ENCODE peak calls at places on chromosomes 6 and 20, in six cellular contexts. One of them, this sample, is unnamed.

GRCh38 chr6:41428402-41428994 is 93.1 kb downstream of the NCR2 start:
- DNase-seq in endodermal cell: no peak
- DNase-seq in AG04449: no peak
- DNase-seq in activated CD4-positive, alpha-beta memory T cell treated with anti-CD3 and anti-CD28 coated beads, Interleukin-2, amount 10 ng/mL, durations not matched to agents 7 days and 5 days: no peak
- DNase-seq in psoas muscle: no peak
- DNase-seq in DMS153: no peak
- DNase-seq in this sample: no peak

GRCh38 chr6:146135167-146135566 is 106.3 kb downstream of the GRM1 start:
- DNase-seq in endodermal cell: no peak
- DNase-seq in AG04449: no peak
- DNase-seq in activated CD4-positive, alpha-beta memory T cell treated with anti-CD3 and anti-CD28 coated beads, Interleukin-2, amount 10 ng/mL, durations not matched to agents 7 days and 5 days: no peak
- DNase-seq in psoas muscle: no peak
- DNase-seq in DMS153: no peak
- DNase-seq in this sample: no peak

GRCh38 chr6:155224031-155224451 is 39.8 kb upstream of the CLDN20 start:
- DNase-seq in endodermal cell: no peak
- DNase-seq in AG04449: peak; percentile 71
- DNase-seq in activated CD4-positive, alpha-beta memory T cell treated with anti-CD3 and anti-CD28 coated beads, Interleukin-2, amount 10 ng/mL, durations not matched to agents 7 days and 5 days: peak; percentile 70
- DNase-seq in psoas muscle: no peak
- DNase-seq in DMS153: no peak
- DNase-seq in this sample: peak; percentile 62

GRCh38 chr20:63316502-63316921 is 23.5 kb downstream of the COL20A1 start:
- DNase-seq in endodermal cell: no peak
- DNase-seq in AG04449: no peak
- DNase-seq in activated CD4-positive, alpha-beta memory T cell treated with anti-CD3 and anti-CD28 coated beads, Interleukin-2, amount 10 ng/mL, durations not matched to agents 7 days and 5 days: no peak
- DNase-seq in psoas muscle: peak; percentile 17
- DNase-seq in DMS153: no peak
- DNase-seq in this sample: no peak

GRCh38 chr6:44672838-44673237 is 285.3 kb downstream of the CDC5L start:
- DNase-seq in endodermal cell: no peak
- DNase-seq in AG04449: no peak
- DNase-seq in activated CD4-positive, alpha-beta memory T cell treated with anti-CD3 and anti-CD28 coated beads, Interleukin-2, amount 10 ng/mL, durations not matched to agents 7 days and 5 days: no peak
- DNase-seq in psoas muscle: no peak
- DNase-seq in DMS153: no peak
- DNase-seq in this sample: no peak

GRCh38 chr6:37311666-37312473 is 41.9 kb upstream of the RNF8 start:
- DNase-seq in endodermal cell: no peak
- DNase-seq in AG04449: peak; percentile 33
- DNase-seq in activated CD4-positive, alpha-beta memory T cell treated with anti-CD3 and anti-CD28 coated beads, Interleukin-2, amount 10 ng/mL, durations not matched to agents 7 days and 5 days: no peak
- DNase-seq in psoas muscle: no peak
- DNase-seq in DMS153: no peak
- DNase-seq in this sample: no peak

GRCh38 chr6:99790679-99791078 is 184.0 kb downstream of the PRDM13 start:
- DNase-seq in endodermal cell: no peak
- DNase-seq in AG04449: no peak
- DNase-seq in activated CD4-positive, alpha-beta memory T cell treated with anti-CD3 and anti-CD28 coated beads, Interleukin-2, amount 10 ng/mL, durations not matched to agents 7 days and 5 days: no peak
- DNase-seq in psoas muscle: no peak
- DNase-seq in DMS153: no peak
- DNase-seq in this sample: no peak

GRCh38 chr6:90284236-90284744 is 12.4 kb downstream of the BACH2 start:
- DNase-seq in endodermal cell: peak; percentile 73
- DNase-seq in AG04449: peak; percentile 67
- DNase-seq in activated CD4-positive, alpha-beta memory T cell treated with anti-CD3 and anti-CD28 coated beads, Interleukin-2, amount 10 ng/mL, durations not matched to agents 7 days and 5 days: peak; percentile 52
- DNase-seq in psoas muscle: no peak
- DNase-seq in DMS153: peak; percentile 20
- DNase-seq in this sample: peak; percentile 32

GRCh38 chr20:62066339-62066982 is 780 bp upstream of the TAF4 start:
- DNase-seq in endodermal cell: peak; percentile 89
- DNase-seq in AG04449: no peak
- DNase-seq in activated CD4-positive, alpha-beta memory T cell treated with anti-CD3 and anti-CD28 coated beads, Interleukin-2, amount 10 ng/mL, durations not matched to agents 7 days and 5 days: peak; percentile 59
- DNase-seq in psoas muscle: peak; percentile 72
- DNase-seq in DMS153: peak; percentile 26
- DNase-seq in this sample: no peak

GRCh38 chr6:23349521-23350147 is 776.4 kb upstream of the NRSN1 start:
- DNase-seq in endodermal cell: no peak
- DNase-seq in AG04449: peak; percentile 72
- DNase-seq in activated CD4-positive, alpha-beta memory T cell treated with anti-CD3 and anti-CD28 coated beads, Interleukin-2, amount 10 ng/mL, durations not matched to agents 7 days and 5 days: no peak
- DNase-seq in psoas muscle: no peak
- DNase-seq in DMS153: peak; percentile 78
- DNase-seq in this sample: peak; percentile 62

GRCh38 chr20:1465470-1466210 is 1.0 kb downstream of the NSFL1C start:
- DNase-seq in endodermal cell: peak; percentile 10
- DNase-seq in AG04449: no peak
- DNase-seq in activated CD4-positive, alpha-beta memory T cell treated with anti-CD3 and anti-CD28 coated beads, Interleukin-2, amount 10 ng/mL, durations not matched to agents 7 days and 5 days: no peak
- DNase-seq in psoas muscle: no peak
- DNase-seq in DMS153: no peak
- DNase-seq in this sample: no peak

GRCh38 chr6:86193821-86194220 is 551.1 kb upstream of the SYNCRIP start:
- DNase-seq in endodermal cell: no peak
- DNase-seq in AG04449: no peak
- DNase-seq in activated CD4-positive, alpha-beta memory T cell treated with anti-CD3 and anti-CD28 coated beads, Interleukin-2, amount 10 ng/mL, durations not matched to agents 7 days and 5 days: no peak
- DNase-seq in psoas muscle: no peak
- DNase-seq in DMS153: no peak
- DNase-seq in this sample: no peak

GRCh38 chr20:9572690-9573089 is 58.3 kb downstream of the LAMP5 start:
- DNase-seq in endodermal cell: peak; percentile 70
- DNase-seq in AG04449: no peak
- DNase-seq in activated CD4-positive, alpha-beta memory T cell treated with anti-CD3 and anti-CD28 coated beads, Interleukin-2, amount 10 ng/mL, durations not matched to agents 7 days and 5 days: no peak
- DNase-seq in psoas muscle: no peak
- DNase-seq in DMS153: no peak
- DNase-seq in this sample: no peak

GRCh38 chr6:32108094-32108627 is 977 bp downstream of the TNXB start:
- DNase-seq in endodermal cell: no peak
- DNase-seq in AG04449: no peak
- DNase-seq in activated CD4-positive, alpha-beta memory T cell treated with anti-CD3 and anti-CD28 coated beads, Interleukin-2, amount 10 ng/mL, durations not matched to agents 7 days and 5 days: no peak
- DNase-seq in psoas muscle: peak; percentile 81
- DNase-seq in DMS153: no peak
- DNase-seq in this sample: no peak

GRCh38 chr20:23257848-23258746 is 92.5 kb upstream of the NXT1 start:
- DNase-seq in endodermal cell: no peak
- DNase-seq in AG04449: peak; percentile 46
- DNase-seq in activated CD4-positive, alpha-beta memory T cell treated with anti-CD3 and anti-CD28 coated beads, Interleukin-2, amount 10 ng/mL, durations not matched to agents 7 days and 5 days: no peak
- DNase-seq in psoas muscle: no peak
- DNase-seq in DMS153: peak; percentile 40
- DNase-seq in this sample: peak; percentile 57

GRCh38 chr6:33839399-33840063 is 35.7 kb upstream of the MLN start:
- DNase-seq in endodermal cell: no peak
- DNase-seq in AG04449: no peak
- DNase-seq in activated CD4-positive, alpha-beta memory T cell treated with anti-CD3 and anti-CD28 coated beads, Interleukin-2, amount 10 ng/mL, durations not matched to agents 7 days and 5 days: no peak
- DNase-seq in psoas muscle: no peak
- DNase-seq in DMS153: no peak
- DNase-seq in this sample: no peak

GRCh38 chr20:1664911-1665310 is 7.3 kb upstream of the SIRPG start:
- DNase-seq in endodermal cell: no peak
- DNase-seq in AG04449: no peak
- DNase-seq in activated CD4-positive, alpha-beta memory T cell treated with anti-CD3 and anti-CD28 coated beads, Interleukin-2, amount 10 ng/mL, durations not matched to agents 7 days and 5 days: peak; percentile 66
- DNase-seq in psoas muscle: no peak
- DNase-seq in DMS153: no peak
- DNase-seq in this sample: no peak

GRCh38 chr20:57392512-57393271 is 1.5 kb downstream of the RBM38 start:
- DNase-seq in endodermal cell: no peak
- DNase-seq in AG04449: no peak
- DNase-seq in activated CD4-positive, alpha-beta memory T cell treated with anti-CD3 and anti-CD28 coated beads, Interleukin-2, amount 10 ng/mL, durations not matched to agents 7 days and 5 days: peak; percentile 93
- DNase-seq in psoas muscle: peak; percentile 78
- DNase-seq in DMS153: no peak
- DNase-seq in this sample: no peak

GRCh38 chr6:5893295-5893694 is 113.4 kb downstream of the NRN1 start:
- DNase-seq in endodermal cell: no peak
- DNase-seq in AG04449: no peak
- DNase-seq in activated CD4-positive, alpha-beta memory T cell treated with anti-CD3 and anti-CD28 coated beads, Interleukin-2, amount 10 ng/mL, durations not matched to agents 7 days and 5 days: no peak
- DNase-seq in psoas muscle: no peak
- DNase-seq in DMS153: no peak
- DNase-seq in this sample: no peak

GRCh38 chr6:151963001-151963400 is 155.5 kb downstream of the ESR1 start:
- DNase-seq in endodermal cell: no peak
- DNase-seq in AG04449: no peak
- DNase-seq in activated CD4-positive, alpha-beta memory T cell treated with anti-CD3 and anti-CD28 coated beads, Interleukin-2, amount 10 ng/mL, durations not matched to agents 7 days and 5 days: no peak
- DNase-seq in psoas muscle: no peak
- DNase-seq in DMS153: no peak
- DNase-seq in this sample: no peak

GRCh38 chr20:17761612-17762011 is 61.8 kb downstream of the BANF2 start:
- DNase-seq in endodermal cell: peak; percentile 73
- DNase-seq in AG04449: no peak
- DNase-seq in activated CD4-positive, alpha-beta memory T cell treated with anti-CD3 and anti-CD28 coated beads, Interleukin-2, amount 10 ng/mL, durations not matched to agents 7 days and 5 days: no peak
- DNase-seq in psoas muscle: no peak
- DNase-seq in DMS153: no peak
- DNase-seq in this sample: no peak

GRCh38 chr6:42050897-42051653 is 751 bp downstream of the TAF8 start:
- DNase-seq in endodermal cell: no peak
- DNase-seq in AG04449: no peak
- DNase-seq in activated CD4-positive, alpha-beta memory T cell treated with anti-CD3 and anti-CD28 coated beads, Interleukin-2, amount 10 ng/mL, durations not matched to agents 7 days and 5 days: no peak
- DNase-seq in psoas muscle: no peak
- DNase-seq in DMS153: no peak
- DNase-seq in this sample: no peak